ENCODE peak calls at places on chromosomes 13 and 19, in seven cellular contexts. E is GM23248; F is stimulated activated CD4-positive, alpha-beta T cell treated with anti-CD3 and anti-CD28 coated beads, Interleukin-15, amount 100 ng/mL, for 1 hour; J is WTC11; V is skeletal muscle cell; C is T-helper 17 cell; H is HS-27A. D is an unnamed sample.
A peak's percentile ranks its signal among the peaks of the same experiment; 100 is the strongest.

GRCh38 chr19:4012092-4012974 is 4.8 kb downstream of the PIAS4 start:
- DNase-seq in H (no peak), F (no peak), C (no peak), V (no peak), J (no peak), E (no peak), D (no peak)

GRCh38 chr13:27830010-27830409 is 37.7 kb downstream of the GSX1 start:
- DNase-seq in E (peak; percentile 45), F (peak; percentile 58), H (no peak), V (no peak), C (peak; percentile 57), J (peak; percentile 82), D (peak; percentile 27)

GRCh38 chr19:46859637-46860124 is 1.1 kb upstream of the ARHGAP35 start:
- DNase-seq in E (peak; percentile 78), H (no peak), J (no peak), F (no peak), C (no peak), V (peak; percentile 57), D (no peak)

GRCh38 chr13:40077396-40078027 is 422.1 kb downstream of the COG6 start:
- DNase-seq in C (no peak), J (no peak), E (no peak), V (no peak), F (no peak), H (no peak), D (no peak)

GRCh38 chr19:3338541-3339181 is 27.7 kb upstream of the NFIC start:
- DNase-seq in H (no peak), E (no peak), C (peak; percentile 36), F (no peak), V (no peak), J (no peak), D (peak; percentile 50)

GRCh38 chr13:106287351-106287750 is 248.1 kb downstream of the EFNB2 start:
- DNase-seq in F (no peak), H (no peak), C (no peak), J (no peak), V (no peak), E (no peak), D (no peak)

GRCh38 chr13:111954681-111955411 is 112.1 kb upstream of the SOX1 start:
- DNase-seq in F (no peak), H (no peak), E (no peak), C (no peak), J (no peak), V (no peak), D (no peak)

GRCh38 chr19:39768334-39768733 is 10.3 kb upstream of the LEUTX start:
- DNase-seq in J (no peak), H (no peak), F (no peak), E (no peak), V (no peak), C (no peak), D (no peak)

GRCh38 chr19:38734426-38735256 is 9.6 kb downstream of the CAPN12 start:
- DNase-seq in E (peak; percentile 66), H (no peak), F (no peak), V (no peak), C (peak; percentile 37), J (no peak), D (no peak)

GRCh38 chr13:31968473-31968872 is 63.1 kb upstream of the FRY start:
- DNase-seq in H (no peak), V (no peak), C (no peak), J (no peak), E (no peak), F (no peak), D (no peak)

GRCh38 chr13:108929532-108929931 is 300.1 kb downstream of the MYO16 start:
- DNase-seq in E (peak; percentile 33), J (no peak), C (no peak), V (no peak), H (no peak), F (no peak), D (no peak)

GRCh38 chr13:50017819-50018218 is 2.6 kb downstream of the KCNRG start:
- DNase-seq in E (no peak), F (no peak), C (no peak), H (no peak), J (no peak), V (no peak), D (no peak)

GRCh38 chr13:42981317-42981716 is 10.7 kb downstream of the EPSTI1 start:
- DNase-seq in C (no peak), F (no peak), H (no peak), E (peak; percentile 43), V (peak; percentile 52), J (no peak), D (no peak)

GRCh38 chr13:94123543-94123942 is 355.9 kb downstream of the DCT start:
- DNase-seq in F (no peak), C (no peak), J (no peak), E (no peak), V (no peak), H (no peak), D (no peak)

GRCh38 chr19:55578761-55579747 is 1.6 kb downstream of the ZNF579 start:
- DNase-seq in E (no peak), V (no peak), C (no peak), J (no peak), F (no peak), H (no peak), D (no peak)

GRCh38 chr19:35641515-35642151 is at the start of gene ETV2:
- DNase-seq in C (no peak), V (no peak), J (peak; percentile 72), E (peak; percentile 26), F (no peak), H (no peak), D (peak; percentile 52)

GRCh38 chr13:61414136-61414535 is 1.5 kb downstream of the PCDH20 start:
- DNase-seq in E (no peak), J (no peak), C (no peak), H (no peak), F (no peak), V (no peak), D (no peak)

GRCh38 chr13:97921146-97921776 is 32.2 kb upstream of the IPO5 start:
- DNase-seq in C (no peak), H (no peak), F (no peak), V (peak; percentile 33), E (peak; percentile 61), J (no peak), D (no peak)

GRCh38 chr19:32647361-32647760 is 27.6 kb downstream of the ANKRD27 start:
- DNase-seq in J (no peak), H (no peak), V (no peak), E (no peak), F (no peak), C (no peak), D (no peak)

GRCh38 chr19:38676023-38676877 is 28.8 kb downstream of the ACTN4 start:
- DNase-seq in C (no peak), E (peak; percentile 59), V (no peak), H (no peak), J (no peak), F (no peak), D (no peak)

GRCh38 chr19:16366433-16367268 is 42.0 kb downstream of the KLF2 start:
- DNase-seq in E (no peak), J (no peak), H (no peak), F (no peak), V (no peak), C (no peak), D (no peak)

GRCh38 chr13:68759617-68760016 is 1348.0 kb upstream of the ATXN8OS start:
- DNase-seq in H (no peak), J (no peak), V (no peak), C (no peak), F (no peak), E (no peak), D (no peak)

GRCh38 chr13:61013782-61014181 is 401.9 kb downstream of the PCDH20 start:
- DNase-seq in J (no peak), F (no peak), C (no peak), V (no peak), H (no peak), E (no peak), D (no peak)

GRCh38 chr19:29834991-29835390 is 23.2 kb downstream of the CCNE1 start:
- DNase-seq in J (no peak), H (no peak), V (no peak), C (no peak), F (no peak), E (no peak), D (no peak)

GRCh38 chr19:51698296-51698695 is 5.2 kb downstream of the SPACA6 start:
- DNase-seq in V (no peak), F (no peak), C (no peak), E (peak; percentile 59), H (no peak), J (no peak), D (no peak)

GRCh38 chr13:39419866-39420265 is 183.1 kb downstream of the LHFPL6 start:
- DNase-seq in E (no peak), H (no peak), C (no peak), F (no peak), J (no peak), V (no peak), D (no peak)

GRCh38 chr19:32201661-32202060 is 143.7 kb upstream of the ZNF507 start:
- DNase-seq in J (no peak), H (peak; percentile 7), C (no peak), F (no peak), E (no peak), V (no peak), D (no peak)

GRCh38 chr13:42534785-42535184 is 39.2 kb upstream of the TNFSF11 start:
- DNase-seq in E (no peak), H (no peak), C (no peak), F (no peak), J (no peak), V (no peak), D (no peak)

GRCh38 chr19:29539131-29539530 is 13.3 kb downstream of the VSTM2B start:
- DNase-seq in E (no peak), C (no peak), V (no peak), F (no peak), H (no peak), J (no peak), D (no peak)

GRCh38 chr13:25062479-25062878 is 33.5 kb upstream of the PABPC3 start:
- DNase-seq in H (no peak), C (no peak), V (no peak), J (no peak), F (no peak), E (no peak), D (no peak)

GRCh38 chr19:11382898-11383705 is 1.0 kb downstream of the EPOR start:
- DNase-seq in J (peak; percentile 87), V (no peak), C (peak; percentile 31), E (peak; percentile 55), H (no peak), F (peak; percentile 27), D (peak; percentile 17)

GRCh38 chr19:57802269-57802668 is 12.4 kb downstream of the ZNF552 start:
- DNase-seq in V (no peak), E (no peak), F (no peak), H (no peak), C (no peak), J (peak; percentile 34), D (no peak)

GRCh38 chr19:2950286-2951124 is 5.7 kb upstream of the ZNF77 start:
- DNase-seq in F (peak; percentile 99), V (peak; percentile 96), H (peak; percentile 93), E (peak; percentile 100), C (peak; percentile 99), J (peak; percentile 100), D (peak; percentile 100)

D was measured in effector CD8-positive, alpha-beta T cell.